ENCODE peak calls at places on chromosomes 4 and X, in eight cellular contexts. P is OCI-M1; S is stimulated activated CD4-positive, alpha-beta T cell treated with anti-CD3 and anti-CD28 coated beads, Interleukin-1b, Interleukin-23, amount 100 ng/mL, for 1 hour; J is activated CD4-positive, alpha-beta T cell treated with anti-CD3 and anti-CD28 coated beads, Interleukin-2, amount 10 ng/mL, durations not matched to agents 7 days and 5 days; V is HepG2; X is stromal cell of bone marrow; W is mesenteric fat pad; Z is fibroblast of mammary gland. C is an unnamed sample.

GRCh38 chr4:87505862-87506261 is 23.3 kb downstream of the SPARCL1 start:
- DNase-seq in S (no peak), X (no peak), P (peak), Z (no peak), J (no peak), V (no peak), W (no peak), C (no peak)

GRCh38 chr4:41644288-41644914 is 104.1 kb downstream of the PHOX2B start:
- DNase-seq in Z (peak), V (peak), W (no peak), S (no peak), X (no peak), P (no peak), J (peak), C (no peak)

GRCh38 chr4:159283697-159284492 is 181.0 kb downstream of the RAPGEF2 start:
- DNase-seq in X (no peak), W (no peak), V (no peak), J (no peak), Z (peak), P (no peak), S (no peak), C (no peak)

GRCh38 chr4:54661686-54662085 is 3.9 kb downstream of the KIT start:
- DNase-seq in S (no peak), W (no peak), P (peak), Z (peak), V (no peak), X (peak), J (no peak), C (no peak)

GRCh38 chr4:141713771-141714445 is 77.5 kb downstream of the IL15 start:
- DNase-seq in J (no peak), V (no peak), X (no peak), Z (peak), S (no peak), P (no peak), W (no peak), C (no peak)

GRCh38 chrX:3393168-3393567 is 46.7 kb upstream of the MXRA5 start:
- DNase-seq in W (no peak), Z (no peak), V (no peak), S (no peak), J (no peak), P (no peak), X (peak), C (no peak)

GRCh38 chr4:3747582-3747906 is 18.6 kb upstream of the ADRA2C start:
- DNase-seq in P (peak), X (no peak), Z (no peak), S (no peak), W (no peak), J (no peak), V (no peak), C (no peak)

GRCh38 chrX:139286342-139286741 is 244.2 kb upstream of the F9 start:
- DNase-seq in X (no peak), V (no peak), P (peak), Z (no peak), S (no peak), W (no peak), J (no peak), C (no peak)

GRCh38 chr4:82429728-82430192 is 502 bp downstream of the HNRNPDL start:
- DNase-seq in P (peak), S (no peak), Z (peak), J (peak), V (no peak), X (peak), W (no peak), C (no peak)

GRCh38 chr4:176498857-176499256 is 179.1 kb downstream of the SPCS3 start:
- DNase-seq in W (no peak), X (no peak), S (no peak), V (no peak), Z (no peak), P (no peak), J (no peak), C (no peak)

GRCh38 chr4:74474345-74475099 is 29.6 kb downstream of the AREG start:
- DNase-seq in V (no peak), S (no peak), P (no peak), X (no peak), W (no peak), J (no peak), Z (peak), C (no peak)

GRCh38 chrX:43676960-43677582 is 21.0 kb downstream of the MAOA start:
- DNase-seq in P (peak), Z (no peak), X (no peak), V (peak), J (no peak), S (no peak), W (no peak), C (peak)

GRCh38 chrX:121010218-121010617 is 24.7 kb upstream of the CT47A1 start:
- DNase-seq in S (no peak), P (no peak), W (no peak), J (no peak), X (no peak), Z (peak), V (peak), C (no peak)